ENCODE peak calls at places on chromosomes 13 and 19, in seven cellular contexts. Q is stomach, P is Karpas-422, A is IMR-90, D is uterus, V is K562, Y is astrocyte. M is an unnamed sample.

GRCh38 chr19:1098177-1099051 is 3.2 kb upstream of the POLR2E start:
- DNase-seq in Q (peak; percentile 60), A (peak; percentile 34), P (no peak), D (no peak), Y (no peak), V (no peak), M (peak; percentile 92)

GRCh38 chr19:17170538-17171297 is 44.4 kb upstream of the USE1 start:
- DNase-seq in V (no peak), Y (no peak), P (no peak), D (no peak), A (no peak), Q (no peak), M (no peak)

GRCh38 chr19:19268453-19269385 is 4.4 kb downstream of the TM6SF2 start:
- DNase-seq in Y (no peak), V (no peak), P (no peak), D (no peak), A (no peak), Q (no peak), M (no peak)

GRCh38 chr13:73984949-73985691 is 149.1 kb downstream of the KLF12 start:
- DNase-seq in Q (no peak), D (no peak), A (no peak), Y (no peak), V (no peak), P (no peak), M (no peak)

GRCh38 chr19:39557791-39558622 is 18.0 kb upstream of the EID2 start:
- DNase-seq in D (no peak), Q (no peak), P (peak; percentile 59), A (peak; percentile 11), Y (no peak), V (no peak), M (peak; percentile 45)

GRCh38 chr19:47544075-47544474 is 28.9 kb downstream of the ZNF541 start:
- DNase-seq in A (no peak), D (no peak), Y (no peak), P (no peak), Q (no peak), V (no peak), M (no peak)

GRCh38 chr19:30896551-30896950 is 452.7 kb downstream of the TSHZ3 start:
- DNase-seq in Q (no peak), V (no peak), A (no peak), Y (no peak), D (no peak), P (no peak), M (no peak)

GRCh38 chr13:107907065-107907464 is 308.3 kb downstream of the LIG4 start:
- DNase-seq in V (no peak), P (no peak), Q (no peak), D (no peak), Y (peak; percentile 31), A (peak; percentile 42), M (no peak)

GRCh38 chr13:43087960-43088580 is 64.7 kb downstream of the DNAJC15 start:
- DNase-seq in Y (no peak), P (no peak), Q (no peak), V (no peak), A (peak; percentile 36), D (no peak), M (peak; percentile 59)

GRCh38 chr19:19485161-19485997 is 30.0 kb downstream of the TSSK6 start:
- DNase-seq in Q (no peak), Y (peak; percentile 55), A (peak; percentile 68), V (no peak), D (no peak), P (peak; percentile 66), M (no peak)

GRCh38 chr13:97855570-97855970 is 97.9 kb upstream of the IPO5 start:
- DNase-seq in A (peak; percentile 86), P (peak; percentile 80), Y (peak; percentile 73), V (peak; percentile 54), D (peak; percentile 20), Q (no peak), M (peak; percentile 67)

GRCh38 chr19:5397804-5398692 is 57.2 kb upstream of the ZNRF4 start:
- DNase-seq in V (peak; percentile 67), A (no peak), P (peak; percentile 66), Q (no peak), D (no peak), Y (no peak), M (no peak)

GRCh38 chr19:51148571-51148970 is 6.5 kb downstream of the SIGLEC7 start:
- DNase-seq in D (no peak), A (no peak), V (no peak), P (no peak), Q (no peak), Y (no peak), M (no peak)

GRCh38 chr19:51145926-51146493 is 3.9 kb downstream of the SIGLEC7 start:
- DNase-seq in A (no peak), D (no peak), V (no peak), P (no peak), Y (no peak), Q (no peak), M (no peak)

GRCh38 chr19:51150627-51151026 is 8.5 kb downstream of the SIGLEC7 start:
- DNase-seq in Q (no peak), P (no peak), D (no peak), Y (no peak), A (no peak), V (no peak), M (no peak)

GRCh38 chr19:51146751-51147150 is 4.7 kb downstream of the SIGLEC7 start:
- DNase-seq in Q (no peak), A (no peak), V (no peak), D (no peak), P (no peak), Y (no peak), M (no peak)

DNA sequence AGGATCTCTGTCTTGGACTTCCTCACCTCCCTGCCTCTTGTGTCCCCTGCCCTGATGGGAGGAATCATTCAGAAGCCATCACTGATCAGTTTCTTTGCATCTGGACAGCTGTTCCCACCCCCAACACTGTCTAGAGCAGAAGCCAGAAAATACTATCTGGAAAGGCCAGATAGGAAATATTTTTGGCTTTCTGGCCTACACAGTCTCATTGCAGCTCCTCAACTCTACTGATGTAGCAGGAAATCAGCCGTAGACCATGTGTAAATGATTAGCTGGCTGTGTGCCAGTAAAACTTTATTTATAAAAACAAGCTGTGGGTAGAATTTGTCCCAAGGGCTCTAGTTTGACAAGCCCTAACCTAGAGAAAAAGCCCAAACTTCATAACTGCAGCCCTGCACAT is 5.6 kb downstream of the SIGLEC7 start:
- DNase-seq in Y (no peak), Q (no peak), P (peak; percentile 54), A (no peak), V (peak; percentile 32), D (no peak), M (no peak)
- H3K4me1 ChIP-seq in Y (no peaks in the 10 kb centered on the region), Q (no peaks in the 10 kb centered on the region), P (peaks cover 9% of the 10 kb centered on the region), A (no peaks in the 10 kb centered on the region), V (peaks cover 4% of the 10 kb centered on the region), D (no peaks in the 10 kb centered on the region), M (no peaks in the 10 kb centered on the region)

DNA sequence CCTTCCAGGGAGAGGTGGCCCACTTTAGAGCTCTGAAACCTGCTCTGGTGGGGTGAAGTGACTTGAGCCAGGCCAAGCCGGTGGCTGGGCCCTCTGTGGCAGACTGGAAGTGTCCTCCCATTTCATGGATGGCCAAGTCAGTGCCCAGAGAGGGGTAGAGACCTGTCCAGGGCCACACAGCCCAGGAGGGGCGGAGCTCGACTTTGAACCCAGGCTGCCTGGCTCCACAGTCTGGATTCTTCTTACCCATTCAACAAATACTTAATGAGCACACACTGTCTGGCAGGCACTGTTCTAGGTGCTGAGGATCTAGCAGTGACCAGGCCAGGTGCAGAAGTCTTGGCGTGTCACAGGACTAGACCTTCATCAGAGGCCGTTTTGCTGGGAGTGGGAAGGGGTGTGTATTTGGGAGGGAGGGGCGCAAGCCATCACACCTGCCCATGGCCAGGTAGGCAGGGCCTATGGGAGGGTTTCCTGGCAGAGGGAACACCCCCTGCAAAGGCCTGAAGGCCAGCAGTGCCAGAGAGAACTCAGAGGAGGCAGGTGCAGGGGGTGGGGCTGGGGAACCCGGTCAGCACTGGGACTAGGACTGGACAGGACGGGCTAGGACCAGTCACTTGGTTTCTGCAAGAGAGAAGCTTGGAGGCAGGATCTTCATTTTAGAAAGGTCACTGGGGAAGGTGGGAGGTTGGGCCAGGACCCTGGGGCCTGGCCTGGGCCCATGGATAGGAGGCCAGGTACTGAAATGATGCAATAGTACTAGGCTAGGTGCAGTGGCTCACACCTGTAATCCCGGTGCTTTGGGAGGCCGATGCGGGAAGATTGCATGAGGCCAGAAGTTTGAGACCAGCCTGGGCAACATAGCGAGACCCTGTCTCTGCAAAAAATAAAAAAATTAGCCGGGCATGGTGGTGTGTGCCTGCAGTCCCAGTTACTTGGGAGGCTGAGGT is 31.8 kb downstream of the DNM2 start:
- DNase-seq in P (no peak), A (no peak), Y (no peak), D (no peak), V (no peak), Q (peak; percentile 87), M (peak; percentile 93)
- H3K4me1 ChIP-seq in P (no peaks in the 10 kb centered on the region), A (peaks cover 15% of the 10 kb centered on the region), Y (peaks cover 22% of the 10 kb centered on the region), D (peaks cover 15% of the 10 kb centered on the region), V (peaks cover 65% of the 10 kb centered on the region), Q (peaks cover 98% of the 10 kb centered on the region), M (peaks cover 22% of the 10 kb centered on the region)

GRCh38 chr19:3378352-3379146 is 12.2 kb downstream of the NFIC start:
- DNase-seq in P (no peak), A (no peak), V (peak; percentile 74), Y (no peak), D (no peak), Q (no peak), M (no peak)
- H3K4me1 ChIP-seq in P (no peaks in the 10 kb centered on the region), A (peaks cover 22% of the 10 kb centered on the region), V (peaks cover 73% of the 10 kb centered on the region), Y (peaks cover 13% of the 10 kb centered on the region), D (peaks cover 35% of the 10 kb centered on the region), Q (peaks cover 99% of the 10 kb centered on the region), M (no peaks in the 10 kb centered on the region)

GRCh38 chr13:76845865-76846264 is 40.3 kb downstream of the KCTD12 start:
- DNase-seq in Q (no peak), P (no peak), V (no peak), A (no peak), D (no peak), Y (no peak), M (no peak)

GRCh38 chr13:76852991-76853390 is 33.2 kb downstream of the KCTD12 start:
- DNase-seq in V (no peak), D (peak; percentile 16), Q (no peak), A (peak; percentile 59), Y (peak; percentile 91), P (no peak), M (no peak)

GRCh38 chr13:76846363-76846762 is 39.8 kb downstream of the KCTD12 start:
- DNase-seq in Q (no peak), A (no peak), V (no peak), P (no peak), Y (no peak), D (no peak), M (no peak)

GRCh38 chr13:76845367-76845766 is 40.8 kb downstream of the KCTD12 start:
- DNase-seq in Y (no peak), Q (no peak), D (no peak), V (no peak), A (no peak), P (no peak), M (no peak)

DNA sequence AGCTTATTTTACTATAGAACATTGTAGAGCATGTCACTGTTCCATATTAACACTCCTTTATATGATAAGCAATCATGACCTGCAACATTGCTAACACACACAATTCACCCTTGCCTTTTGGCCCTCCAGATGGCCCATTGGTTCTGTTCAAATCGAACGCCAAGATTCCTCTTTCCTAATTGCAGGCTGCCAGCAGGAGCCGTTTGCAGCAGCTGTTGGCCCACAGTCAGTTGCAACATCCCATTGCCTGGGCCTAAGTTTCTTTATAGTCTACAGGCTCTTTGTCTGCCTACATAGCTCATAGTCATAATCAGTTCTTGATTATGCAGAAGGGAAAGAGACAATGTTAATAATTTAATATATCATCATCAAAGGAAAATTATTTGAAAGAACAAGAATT is 37.6 kb downstream of the KCTD12 start:
- DNase-seq in V (no peak), A (peak; percentile 10), Y (no peak), D (peak; percentile 26), P (no peak), Q (no peak), M (no peak)
- H3K4me1 ChIP-seq in V (no peaks in the 10 kb centered on the region), A (peaks cover 3% of the 10 kb centered on the region), Y (peaks cover 12% of the 10 kb centered on the region), D (peaks cover under 1% of the 10 kb centered on the region), P (no peaks in the 10 kb centered on the region), Q (no peaks in the 10 kb centered on the region), M (no peaks in the 10 kb centered on the region)

GRCh38 chr19:45446944-45447343 is 20.9 kb upstream of the FOSB start:
- DNase-seq in P (no peak), A (no peak), Y (no peak), Q (no peak), V (no peak), D (no peak), M (no peak)
- H3K4me1 ChIP-seq in P (peaks cover 55% of the 10 kb centered on the region), A (peaks cover 17% of the 10 kb centered on the region), Y (peaks cover 43% of the 10 kb centered on the region), Q (peaks cover 51% of the 10 kb centered on the region), V (peaks cover 47% of the 10 kb centered on the region), D (peaks cover 6% of the 10 kb centered on the region), M (peaks cover 3% of the 10 kb centered on the region)

M was measured in small intestine.